ENCODE peak calls at places on chromosomes 5 and 9, in six cellular contexts. O is kidney, V is ovary, P is uterus, K is right cardiac atrium, I is cardiac muscle cell. B is an unnamed sample. For H3K4me1, the result is how much of the 10 kb centered on the place peaks cover.

GRCh38 chr5:142925795-142926194 is 155.6 kb downstream of the ARHGAP26 start:
- DNase-seq in I (peak), V (no peak), O (no peak), K (no peak), P (no peak), B (no peak)

GRCh38 chr5:119630752-119631440 is 1.5 kb downstream of the FAM170A start:
- DNase-seq in O (no peak), K (no peak), I (no peak), V (no peak), P (no peak), B (no peak)

GRCh38 chr5:109816732-109817131 is 127.0 kb downstream of the MAN2A1 start:
- DNase-seq in I (no peak), O (no peak), K (no peak), P (no peak), V (no peak), B (no peak)

GRCh38 chr9:104536756-104537155 is at the start of gene OR13C3:
- DNase-seq in P (no peak), O (no peak), I (no peak), V (no peak), K (no peak), B (no peak)

GRCh38 chr9:6779417-6780241 is 21.9 kb downstream of the KDM4C start:
- DNase-seq in K (no peak), I (peak), O (no peak), P (no peak), V (no peak), B (no peak)

GRCh38 chr5:127320032-127320945 is 29.7 kb downstream of the MEGF10 start:
- DNase-seq in P (no peak), I (peak), O (no peak), V (no peak), K (no peak), B (peak)

GRCh38 chr5:150599917-150600511 is 40.4 kb upstream of the SYNPO start:
- DNase-seq in P (peak), I (peak), O (peak), K (peak), V (peak), B (no peak)

GRCh38 chr5:14332746-14333145 is 189.6 kb downstream of the TRIO start:
- DNase-seq in O (no peak), V (no peak), I (no peak), P (no peak), K (no peak), B (no peak)

GRCh38 chr5:179815491-179816249 is 5.0 kb upstream of the SQSTM1 start:
- DNase-seq in K (peak), V (no peak), I (no peak), P (no peak), O (peak), B (no peak)

GRCh38 chr5:112248643-112249042 is 170.4 kb downstream of the EPB41L4A start:
- DNase-seq in I (no peak), O (no peak), K (no peak), V (no peak), P (no peak), B (no peak)

GRCh38 chr9:109286571-109286977 is 34.3 kb downstream of the EPB41L4B start:
- DNase-seq in O (no peak), P (no peak), V (no peak), I (peak), K (no peak), B (no peak)

GRCh38 chr9:68794898-68795297 is 89.9 kb downstream of the PIP5K1B start:
- DNase-seq in O (no peak), I (no peak), P (no peak), V (no peak), K (no peak), B (no peak)

GRCh38 chr9:29966247-29966646 is 2393.0 kb upstream of the C9orf72 start:
- DNase-seq in K (no peak), V (no peak), P (no peak), I (no peak), O (no peak), B (no peak)

GRCh38 chr5:4720831-4721230 is 419.3 kb upstream of the ADAMTS16 start:
- DNase-seq in O (no peak), P (no peak), I (no peak), K (peak), V (no peak), B (no peak)

GRCh38 chr5:180209137-180209581 is at the start of gene RASGEF1C:
- DNase-seq in O (no peak), V (peak), I (peak), P (peak), K (peak), B (no peak)

DNA sequence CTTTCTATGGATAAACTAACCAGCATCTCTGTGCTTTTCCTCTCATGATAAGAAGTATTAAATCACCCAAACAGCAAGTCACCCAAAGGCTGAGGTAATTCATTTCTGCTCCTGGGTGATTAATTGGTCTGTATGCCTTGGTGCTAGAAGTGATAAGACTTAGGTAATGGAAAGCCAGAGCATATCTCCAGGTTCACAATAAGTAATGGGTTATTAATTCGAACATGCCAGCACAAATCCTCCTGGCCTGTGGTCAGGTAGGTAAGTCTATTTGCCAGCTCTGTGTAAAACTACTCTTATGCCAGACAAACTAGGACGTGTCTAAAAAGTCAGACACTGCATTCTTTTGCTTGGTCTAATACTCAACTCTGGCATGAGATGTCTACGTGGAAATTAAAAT is 11.2 kb upstream of the ENC1 start:
- DNase-seq in I (no peak), O (no peak), V (no peak), K (no peak), P (no peak), B (no peak)
- H3K4me1 ChIP-seq in I (under half), O (under half), V (under half), K (under half), P (under half), B (under half)

GRCh38 chr9:112860466-112860865 is 30.2 kb downstream of the SLC46A2 start:
- DNase-seq in K (no peak), P (no peak), V (no peak), O (no peak), I (no peak), B (no peak)

GRCh38 chr9:112856843-112857242 is 33.8 kb downstream of the SLC46A2 start:
- DNase-seq in V (no peak), P (no peak), I (no peak), O (no peak), K (no peak), B (no peak)

GRCh38 chr9:112856200-112856599 is 34.5 kb downstream of the SLC46A2 start:
- DNase-seq in P (no peak), K (no peak), O (no peak), V (no peak), I (no peak), B (no peak)

GRCh38 chr9:112858625-112859147 is 32.0 kb downstream of the SLC46A2 start:
- DNase-seq in V (no peak), O (no peak), K (no peak), P (no peak), I (peak), B (peak)

DNA sequence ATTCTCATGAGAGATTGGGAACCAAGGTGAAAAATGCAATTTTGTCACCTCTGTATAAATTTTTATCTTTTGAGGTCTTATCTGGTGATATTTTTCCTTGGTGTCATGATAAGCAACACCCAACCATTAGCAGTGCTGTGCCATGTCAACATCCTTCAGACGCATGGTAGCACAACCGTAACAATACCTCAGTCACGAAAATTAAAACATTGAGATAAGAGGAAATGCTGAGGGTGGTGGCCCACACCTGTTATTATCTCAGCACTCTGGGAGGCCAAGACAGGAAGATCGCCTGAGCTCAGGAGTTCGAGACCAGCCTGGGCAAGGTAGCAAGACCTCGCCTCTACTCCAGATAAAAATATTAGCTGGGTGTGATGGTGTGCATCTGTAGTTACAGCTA is 32.7 kb downstream of the SLC46A2 start:
- DNase-seq in I (no peak), K (no peak), P (no peak), V (no peak), O (no peak), B (peak)
- H3K4me1 ChIP-seq in I (under half), K (under half), P (under half), V (under half), O (under half), B (under half)

DNA sequence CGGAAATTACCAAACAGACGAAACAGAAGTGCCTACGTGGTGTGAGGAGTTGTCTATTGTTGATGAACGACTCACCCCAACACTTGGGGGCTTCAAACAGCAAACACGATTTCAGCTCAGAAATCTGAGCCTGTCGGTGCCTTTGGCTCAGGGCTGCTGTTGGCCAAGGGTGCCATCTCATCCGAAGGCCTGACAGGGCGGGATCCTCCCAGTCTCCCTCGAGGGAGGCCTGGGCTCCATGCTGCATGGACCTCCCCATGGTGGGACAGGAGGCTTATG is 1.3 kb downstream of the LRRC14B start:
- DNase-seq in I (no peak), V (no peak), K (no peak), P (no peak), O (no peak), B (no peak)
- H3K4me1 ChIP-seq in I (under half), V (under half), K (under half), P (under half), O (under half), B (half or more)

DNA sequence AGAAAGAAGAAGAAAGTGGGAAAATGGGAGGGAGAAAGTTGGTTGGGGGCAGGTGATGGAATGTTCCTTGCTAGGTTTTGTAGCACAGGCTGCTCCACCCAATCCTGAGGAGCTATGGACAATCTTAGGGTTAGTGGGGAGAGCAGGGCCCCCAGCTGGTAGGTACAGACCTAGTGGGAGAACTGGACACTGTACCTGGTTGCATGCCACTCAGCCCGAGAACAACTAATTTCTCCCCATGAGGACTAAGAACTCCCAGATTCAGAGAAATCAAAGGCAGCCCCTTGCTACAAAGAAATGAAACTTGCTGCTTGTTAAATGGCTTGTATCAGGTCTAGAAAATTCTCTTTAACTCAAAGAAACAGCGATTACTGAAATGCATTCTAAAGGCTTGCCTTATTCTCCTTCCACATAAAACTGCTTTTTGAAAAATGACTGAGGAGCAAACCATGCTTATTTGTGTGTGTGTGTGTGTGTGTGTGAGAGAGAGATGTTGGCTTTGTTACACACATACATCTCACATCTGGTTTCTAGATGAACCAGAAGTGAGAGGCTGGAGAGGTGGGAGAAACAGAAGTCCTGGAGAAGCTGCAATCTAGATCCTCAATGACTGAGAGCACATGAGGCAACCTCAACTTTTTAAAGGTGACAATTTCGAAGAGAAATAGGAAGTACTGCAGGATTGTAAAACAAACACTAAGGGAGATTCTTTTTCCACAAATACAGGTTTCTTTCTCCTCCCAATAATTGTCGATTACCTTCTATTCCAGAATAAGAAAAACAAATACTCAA is 28.9 kb downstream of the FYB1 start:
- DNase-seq in V (no peak), P (no peak), O (no peak), I (no peak), K (no peak), B (no peak)
- H3K4me1 ChIP-seq in V (under half), P (under half), O (under half), I (under half), K (under half), B (under half)

GRCh38 chr5:16461782-16462181 is 3.8 kb downstream of the ZNF622 start:
- DNase-seq in I (peak), P (no peak), O (no peak), V (no peak), K (no peak), B (no peak)
- H3K4me1 ChIP-seq in I (under half), P (under half), O (under half), V (under half), K (under half), B (under half)

GRCh38 chr9:107630141-107630540 is 140.6 kb upstream of the KLF4 start:
- DNase-seq in V (no peak), O (no peak), P (no peak), I (no peak), K (no peak), B (no peak)
- H3K4me1 ChIP-seq in V (under half), O (under half), P (under half), I (under half), K (under half), B (under half)

GRCh38 chr5:34919077-34919476 is 3.6 kb downstream of the BRIX1 start:
- DNase-seq in K (no peak), V (no peak), O (no peak), I (no peak), P (no peak), B (no peak)
- H3K4me1 ChIP-seq in K (under half), V (under half), O (under half), I (under half), P (under half), B (under half)

DNA sequence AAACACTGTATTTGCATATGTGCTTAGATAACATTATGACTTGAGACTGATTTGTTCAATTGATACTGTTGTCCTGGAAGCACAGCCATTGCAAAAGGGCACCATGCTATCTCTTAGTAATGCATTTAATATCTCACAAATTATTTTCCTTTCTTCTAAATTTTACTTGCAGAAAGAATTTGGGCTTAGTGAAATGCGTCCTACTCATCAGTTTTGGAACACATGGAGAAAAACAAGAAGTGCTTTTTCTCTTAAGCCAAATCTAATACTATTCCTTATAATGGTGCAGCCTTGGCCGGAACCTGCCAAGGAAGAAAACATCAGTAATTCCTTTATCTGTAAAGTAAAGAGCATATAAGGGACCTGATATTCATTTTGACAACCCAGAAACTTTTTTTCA is 172.2 kb upstream of the ZNF608 start:
- DNase-seq in K (no peak), P (no peak), O (no peak), I (no peak), V (no peak), B (no peak)
- H3K4me1 ChIP-seq in K (under half), P (under half), O (under half), I (under half), V (under half), B (half or more)

GRCh38 chr9:111601237-111602018 is 2.0 kb upstream of the PTGR1 start:
- DNase-seq in P (no peak), O (no peak), V (no peak), I (peak), K (no peak), B (no peak)
- H3K4me1 ChIP-seq in P (under half), O (under half), V (under half), I (under half), K (under half), B (under half)

GRCh38 chr9:73155389-73155788 is 3.7 kb downstream of the ANXA1 start:
- DNase-seq in I (no peak), V (no peak), K (no peak), O (no peak), P (no peak), B (no peak)

GRCh38 chr9:73153793-73154227 is 2.1 kb downstream of the ANXA1 start:
- DNase-seq in I (peak), O (no peak), V (no peak), K (no peak), P (no peak), B (no peak)

GRCh38 chr9:73154271-73154670 is 2.6 kb downstream of the ANXA1 start:
- DNase-seq in K (no peak), I (no peak), P (no peak), V (no peak), O (peak), B (no peak)

GRCh38 chr9:73155968-73156592 is 4.4 kb downstream of the ANXA1 start:
- DNase-seq in I (no peak), K (no peak), O (no peak), V (no peak), P (no peak), B (no peak)

GRCh38 chr9:73154760-73155159 is 3.1 kb downstream of the ANXA1 start:
- DNase-seq in K (no peak), P (no peak), V (no peak), O (no peak), I (no peak), B (no peak)
- H3K4me1 ChIP-seq in K (under half), P (under half), V (under half), O (under half), I (under half), B (under half)